ENCODE peak calls at places on chromosomes 13 and 19, in five cellular contexts. I, L, K, F and A are unnamed samples.

GRCh38 chr13:62243146-62243545 is 827.5 kb upstream of the PCDH20 start:
- DNase-seq in K (no peak), I (no peak), L (no peak), F (no peak), A (no peak)

GRCh38 chr19:1619703-1620102 is 14.4 kb upstream of the UQCR11 start:
- DNase-seq in L (no peak), F (no peak), I (no peak), K (no peak), A (no peak)

GRCh38 chr13:71412231-71412630 is 454.8 kb downstream of the DACH1 start:
- DNase-seq in L (no peak), I (no peak), K (peak; percentile 0), F (no peak), A (no peak)

GRCh38 chr19:51010066-51010795 is 8.8 kb upstream of the KLK8 start:
- DNase-seq in K (no peak), L (no peak), F (no peak), I (no peak), A (no peak)

GRCh38 chr13:101919541-101920306 is 467.2 kb downstream of the ITGBL1 start:
- DNase-seq in I (no peak), K (peak; percentile 11), F (peak; percentile 77), L (no peak), A (peak; percentile 92)

GRCh38 chr19:46372901-46373572 is 26.1 kb downstream of the PPP5C start:
- DNase-seq in F (peak; percentile 74), K (peak; percentile 45), I (no peak), L (peak; percentile 84), A (peak; percentile 85)

GRCh38 chr13:37488682-37489081 is 109.9 kb downstream of the POSTN start:
- DNase-seq in L (no peak), I (no peak), K (peak; percentile 25), F (no peak), A (no peak)

GRCh38 chr19:46913852-46914430 is 53.1 kb downstream of the ARHGAP35 start:
- DNase-seq in L (peak; percentile 38), I (no peak), K (no peak), F (no peak), A (no peak)

GRCh38 chr13:110676511-110677204 is 29.3 kb downstream of the CARS2 start:
- DNase-seq in K (no peak), I (no peak), F (no peak), L (no peak), A (no peak)

GRCh38 chr19:3670796-3671679 is 29.2 kb downstream of the PIP5K1C start:
- DNase-seq in K (peak; percentile 88), F (no peak), L (no peak), I (peak; percentile 26), A (peak; percentile 47)

GRCh38 chr13:94390881-94391280 is 88.6 kb downstream of the DCT start:
- DNase-seq in F (no peak), L (no peak), I (no peak), K (peak; percentile 60), A (no peak)

GRCh38 chr19:13300421-13301030 is 150.3 kb downstream of the IER2 start:
- DNase-seq in I (no peak), L (no peak), K (no peak), F (no peak), A (no peak)

GRCh38 chr13:113647351-113648217 is 10.4 kb downstream of the ATP4B start:
- DNase-seq in I (peak; percentile 3), L (peak; percentile 79), F (no peak), K (peak; percentile 45), A (peak; percentile 42)

GRCh38 chr13:71935166-71935840 is 68.3 kb upstream of the DACH1 start:
- DNase-seq in L (no peak), I (no peak), K (no peak), F (no peak), A (no peak)

GRCh38 chr19:27765397-27765796 is 1447.6 kb downstream of the UQCRFS1 start:
- DNase-seq in F (no peak), L (no peak), K (no peak), I (no peak), A (no peak)

GRCh38 chr19:3440082-3440481 is 40.2 kb downstream of the SMIM24 start:
- DNase-seq in F (peak; percentile 91), L (peak; percentile 73), I (peak; percentile 62), K (peak; percentile 31), A (peak; percentile 93)

GRCh38 chr19:51034704-51035103 is at the start of gene KLK12:
- DNase-seq in I (no peak), F (no peak), K (no peak), L (no peak), A (peak; percentile 56)

GRCh38 chr19:3276341-3276799 is 51.9 kb downstream of the CELF5 start:
- DNase-seq in I (peak; percentile 52), K (no peak), F (peak; percentile 95), L (peak; percentile 83), A (peak; percentile 99)

GRCh38 chr13:42048625-42049453 is at the start of gene DGKH:
- DNase-seq in F (peak; percentile 70), K (peak; percentile 85), I (peak; percentile 54), L (peak; percentile 70), A (peak; percentile 90)
- TF ChIP-seq CTCF in F (no peak), K (peak; percentile 10), I (no peak), L (peak; percentile 15), A (peak; percentile 31)

GRCh38 chr19:7914598-7915045 is at the start of gene TGFBR3L:
- DNase-seq in K (no peak), L (no peak), I (no peak), F (no peak), A (no peak)
- H3K4me1 ChIP-seq in K (peaks cover 5% of the 10 kb centered on the region), L (peaks cover 11% of the 10 kb centered on the region), I (peaks cover 23% of the 10 kb centered on the region), F (no peaks in the 10 kb centered on the region), A (no peaks in the 10 kb centered on the region)

DNA sequence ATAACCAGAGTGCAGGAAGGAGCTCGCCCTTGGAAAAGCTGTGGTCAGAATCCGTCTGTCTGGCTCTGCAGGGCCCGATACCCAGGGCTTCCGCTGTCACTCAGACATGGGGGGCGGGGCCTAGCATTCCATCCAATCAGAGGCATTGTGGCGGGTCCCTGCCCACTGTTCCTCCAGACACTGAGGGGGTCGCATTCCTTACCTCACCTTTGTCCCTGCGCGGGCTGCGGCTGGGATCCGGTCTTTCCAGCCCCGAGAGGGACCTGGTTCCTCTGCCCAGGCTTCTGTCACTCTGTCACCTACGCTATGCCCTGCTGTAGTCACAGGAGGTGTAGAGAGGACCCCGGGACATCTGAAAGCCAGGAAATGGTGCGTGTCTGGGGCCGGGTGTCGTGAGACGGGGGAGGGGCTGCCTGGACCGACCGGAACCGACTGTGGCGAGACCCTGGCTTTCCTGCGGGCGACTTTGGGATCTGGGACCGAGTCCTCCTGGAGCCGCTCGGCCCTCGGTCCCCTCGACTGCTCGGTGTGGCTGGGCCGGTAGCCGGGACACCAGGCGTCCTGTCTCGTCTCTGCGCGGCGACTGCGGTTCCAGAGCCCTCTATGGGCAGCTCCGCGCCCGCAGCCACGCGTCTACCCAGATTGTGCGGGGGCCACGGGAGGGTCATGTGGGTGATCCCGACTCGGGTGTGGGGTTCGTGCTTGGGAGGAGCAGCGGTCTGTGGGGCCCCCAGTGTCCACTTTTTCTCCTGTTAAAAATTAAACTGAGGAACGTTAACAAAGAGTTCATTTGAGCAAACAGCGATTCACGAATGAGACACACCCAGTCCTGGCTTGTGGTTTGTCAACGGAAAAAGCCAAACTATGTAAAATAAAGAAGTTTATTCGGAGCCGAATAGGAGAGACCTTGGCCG is at the start of gene ZNF69:
- DNase-seq in F (peak; percentile 98), K (peak; percentile 82), I (peak; percentile 66), L (no peak), A (peak; percentile 99)
- TF ChIP-seq CTCF in F (no peak), K (peak; percentile 15), I (no peak), L (no peak), A (peak; percentile 60)

GRCh38 chr13:46624821-46625220 is 71.9 kb downstream of the LRCH1 start:
- DNase-seq in K (no peak), F (no peak), I (no peak), L (no peak), A (no peak)
- H3K4me1 ChIP-seq in K (peaks cover 27% of the 10 kb centered on the region), F (peaks cover 64% of the 10 kb centered on the region), I (peaks cover 22% of the 10 kb centered on the region), L (peaks cover 43% of the 10 kb centered on the region), A (peaks cover 4% of the 10 kb centered on the region)

DNA sequence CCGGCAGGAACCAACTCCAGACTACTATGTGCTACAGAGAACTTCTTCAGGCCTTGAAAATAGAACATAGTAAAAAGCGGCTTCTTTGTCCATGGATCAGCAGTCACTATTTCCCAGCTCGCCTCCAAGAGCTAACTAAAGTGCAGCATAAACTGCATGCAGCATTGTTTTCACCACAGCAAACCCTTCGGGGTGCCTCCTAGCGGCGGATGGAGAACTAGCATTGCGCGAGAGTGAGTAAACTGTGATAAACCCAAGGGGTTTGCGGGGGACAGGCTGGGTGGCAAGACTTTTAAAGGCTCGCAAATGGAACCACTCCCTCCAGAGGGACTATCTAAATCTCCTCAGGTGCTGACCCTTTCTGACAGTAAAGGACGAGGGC is 21.6 kb upstream of the SGCG start:
- DNase-seq in I (no peak), L (peak; percentile 42), K (peak; percentile 53), F (peak; percentile 90), A (peak; percentile 91)
- TF ChIP-seq CTCF in I (no peak), L (peak; percentile 36), K (peak; percentile 79), F (peak; percentile 75), A (peak; percentile 91)

GRCh38 chr13:26873174-26873698 is 112.7 kb upstream of the GPR12 start:
- DNase-seq in L (no peak), K (no peak), F (peak; percentile 40), I (no peak), A (peak; percentile 50)
- H3K4me1 ChIP-seq in L (no peaks in the 10 kb centered on the region), K (no peaks in the 10 kb centered on the region), F (peaks cover 16% of the 10 kb centered on the region), I (no peaks in the 10 kb centered on the region), A (no peaks in the 10 kb centered on the region)

DNA sequence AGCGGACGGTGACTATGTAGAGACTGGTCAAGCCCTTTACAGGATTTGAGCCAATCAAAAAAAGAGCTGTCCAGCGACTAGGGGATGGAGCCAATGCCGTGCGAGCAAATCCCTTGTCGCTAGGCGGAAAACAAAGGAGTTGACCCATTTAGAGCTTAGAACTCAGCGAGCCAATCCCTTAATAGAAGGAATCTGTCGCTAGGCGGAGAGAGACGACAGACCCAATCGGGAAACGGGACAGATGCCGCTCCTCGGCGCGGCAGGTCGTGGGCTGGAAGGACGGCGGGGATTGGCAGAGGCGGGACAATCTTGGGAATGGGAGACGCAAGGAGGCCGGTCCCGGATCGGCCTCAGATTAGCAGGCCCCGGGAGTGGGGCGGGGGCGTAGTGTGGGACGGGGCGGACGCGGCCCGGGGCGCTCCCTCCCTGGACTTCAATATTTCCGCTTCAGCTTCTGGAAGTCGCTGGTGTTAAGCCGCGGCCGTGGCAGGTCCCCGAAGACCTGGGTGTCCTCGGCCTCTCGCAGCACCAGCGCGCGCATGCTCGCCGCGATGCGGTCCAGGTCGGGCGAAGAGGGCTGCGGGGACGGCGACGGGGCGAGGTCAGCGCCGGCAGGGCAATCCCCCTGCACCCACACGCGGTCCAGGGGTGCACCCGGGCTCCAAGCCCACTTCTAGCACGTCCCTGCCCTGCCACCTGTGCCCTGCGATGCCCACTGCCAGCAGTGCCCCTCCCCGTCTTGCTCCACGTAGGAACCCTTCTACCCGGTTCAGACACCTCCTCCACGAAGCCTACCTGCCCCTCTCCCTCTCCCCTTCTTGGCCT is 2.3 kb upstream of the PNKP start:
- DNase-seq in I (peak; percentile 89), K (peak; percentile 100), F (peak; percentile 100), L (peak; percentile 100), A (peak; percentile 99)
- TF ChIP-seq CTCF in I (no peak), K (peak; percentile 4), F (no peak), L (no peak), A (no peak)